ENCODE peak calls at places on chromosome 2, in four cellular contexts. H is osteoblast, E is H9, X is endothelial cell of umbilical vein. V is an unnamed sample. For H3K4me1, the result is how much of the 10 kb centered on the place peaks cover.

GRCh38 chr2:220280741-220281140 is 653.3 kb downstream of the SLC4A3 start:
- DNase-seq in H (no peak), E (no peak), X (no peak), V (no peak)

GRCh38 chr2:110106642-110107041 is 9.0 kb downstream of the MALL start:
- DNase-seq in H (peak), E (no peak), X (peak), V (peak)

GRCh38 chr2:223585691-223586090 is 16.5 kb downstream of the SCG2 start:
- DNase-seq in H (no peak), E (no peak), X (no peak), V (peak)

GRCh38 chr2:113283704-113284284 is 5.1 kb upstream of the PAX8 start:
- DNase-seq in H (peak), E (peak), X (peak), V (peak)

GRCh38 chr2:73063909-73064875 is 7.3 kb downstream of the SFXN5 start:
- DNase-seq in H (peak), E (peak), X (peak), V (peak)

GRCh38 chr2:88903744-88904353 is 212.4 kb downstream of the RPIA start:
- DNase-seq in H (no peak), E (no peak), X (peak), V (peak)

GRCh38 chr2:161710131-161710915 is 86.1 kb downstream of the SLC4A10 start:
- DNase-seq in H (no peak), E (no peak), X (no peak), V (peak)

GRCh38 chr2:64173156-64174135 is 29.2 kb upstream of the PELI1 start:
- DNase-seq in H (no peak), E (no peak), X (no peak), V (no peak)

GRCh38 chr2:74020717-74021406 is 36.2 kb downstream of the TET3 start:
- DNase-seq in H (no peak), E (no peak), X (no peak), V (no peak)

GRCh38 chr2:128347701-128348504 is 29.2 kb upstream of the HS6ST1 start:
- DNase-seq in H (peak), E (no peak), X (peak), V (peak)

GRCh38 chr2:152740743-152741328 is 22.4 kb downstream of the ARL6IP6 start:
- DNase-seq in H (no peak), E (no peak), X (peak), V (peak)

GRCh38 chr2:16161768-16162490 is 221.6 kb downstream of the MYCN start:
- DNase-seq in H (no peak), E (no peak), X (no peak), V (no peak)

GRCh38 chr2:239940861-239941570 is 84.1 kb downstream of the NDUFA10 start:
- DNase-seq in H (peak), E (no peak), X (no peak), V (no peak)

GRCh38 chr2:159832858-159833257 is 34.9 kb upstream of the CD302 start:
- DNase-seq in H (no peak), E (no peak), X (no peak), V (no peak)

GRCh38 chr2:69980408-69980807 is 19.0 kb upstream of the ASPRV1 start:
- DNase-seq in H (no peak), E (no peak), X (no peak), V (peak)

GRCh38 chr2:230319211-230319862 is 7.7 kb upstream of the SP140L start:
- DNase-seq in H (no peak), E (no peak), X (peak), V (no peak)

GRCh38 chr2:223058952-223059716 is 7.1 kb downstream of the KCNE4 start:
- DNase-seq in H (no peak), E (no peak), X (peak), V (peak)

GRCh38 chr2:145874466-145874865 is 1354.5 kb upstream of the ZEB2 start:
- DNase-seq in H (peak), E (no peak), X (peak), V (peak)

GRCh38 chr2:75465317-75465998 is 95.3 kb downstream of the EVA1A start:
- DNase-seq in H (no peak), E (no peak), X (peak), V (peak)

GRCh38 chr2:174122185-174122584 is 126.1 kb downstream of the OLA1 start:
- DNase-seq in H (no peak), E (no peak), X (no peak), V (no peak)

GRCh38 chr2:48508461-48509124 is 21.4 kb upstream of the STON1 start:
- DNase-seq in H (no peak), E (peak), X (peak), V (peak)

GRCh38 chr2:26672818-26673393 is 19.6 kb upstream of the KCNK3 start:
- DNase-seq in H (no peak), E (no peak), X (no peak), V (no peak)

GRCh38 chr2:224929512-224929911 is 112.8 kb downstream of the DOCK10 start:
- DNase-seq in H (no peak), E (no peak), X (no peak), V (no peak)
- H3K4me1 ChIP-seq in H (half or more), E (under half), X (under half), V (under half)

GRCh38 chr2:121076885-121077549 is 208.0 kb downstream of the TFCP2L1 start:
- DNase-seq in H (peak), E (peak), X (peak), V (peak)
- H3K4me2 ChIP-seq in H (no peak), E (peak), X (no peak), V (no peak)

DNA sequence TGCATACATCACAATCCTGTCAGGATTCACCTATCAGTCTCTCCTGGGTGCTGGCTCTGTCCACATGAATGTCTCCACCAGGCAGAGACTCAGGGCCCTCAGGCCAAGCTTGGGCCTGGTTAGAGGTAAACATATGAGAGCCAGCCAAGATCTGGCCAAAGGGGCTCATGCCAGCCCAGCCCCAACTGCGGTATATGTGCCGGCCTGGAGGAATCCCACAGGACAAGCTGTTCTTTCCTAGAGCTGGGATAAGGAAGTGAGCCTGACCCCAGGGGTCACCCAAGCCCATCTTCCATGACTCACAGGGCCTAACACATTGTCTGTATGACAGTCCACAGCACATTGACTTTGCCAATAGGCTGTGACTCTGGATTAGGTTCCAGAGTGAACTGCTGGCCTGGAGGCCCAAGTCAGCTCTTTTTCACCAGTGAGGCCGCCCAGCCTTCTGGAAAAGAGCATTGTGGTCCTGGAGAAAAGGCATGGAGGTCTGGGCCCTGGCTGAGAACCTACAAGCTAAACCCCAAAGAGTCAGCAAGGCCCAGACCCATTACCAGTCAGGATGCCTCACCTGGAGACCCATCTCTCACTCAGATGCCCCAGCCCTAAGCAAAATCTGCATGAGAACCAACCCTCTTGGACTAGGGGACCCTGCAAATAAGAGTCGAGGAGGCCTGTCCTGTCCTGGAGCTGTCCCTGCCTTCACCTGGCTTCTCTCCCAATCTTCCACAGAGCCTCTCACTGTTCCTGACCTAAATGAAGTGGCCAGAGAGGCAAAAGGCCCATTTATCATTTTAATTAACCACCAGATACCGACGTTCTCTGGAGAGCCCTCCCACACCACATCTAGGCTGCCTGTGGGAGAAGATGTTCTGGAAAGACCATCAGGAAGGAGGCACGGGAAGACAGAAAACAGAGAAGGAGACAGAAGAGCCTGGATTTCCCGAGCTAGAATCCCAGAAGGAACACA is 120.9 kb upstream of the PKDCC start:
- DNase-seq in H (no peak), E (no peak), X (no peak), V (peak)
- H3K4me1 ChIP-seq in H (under half), E (under half), X (under half), V (under half)

DNA sequence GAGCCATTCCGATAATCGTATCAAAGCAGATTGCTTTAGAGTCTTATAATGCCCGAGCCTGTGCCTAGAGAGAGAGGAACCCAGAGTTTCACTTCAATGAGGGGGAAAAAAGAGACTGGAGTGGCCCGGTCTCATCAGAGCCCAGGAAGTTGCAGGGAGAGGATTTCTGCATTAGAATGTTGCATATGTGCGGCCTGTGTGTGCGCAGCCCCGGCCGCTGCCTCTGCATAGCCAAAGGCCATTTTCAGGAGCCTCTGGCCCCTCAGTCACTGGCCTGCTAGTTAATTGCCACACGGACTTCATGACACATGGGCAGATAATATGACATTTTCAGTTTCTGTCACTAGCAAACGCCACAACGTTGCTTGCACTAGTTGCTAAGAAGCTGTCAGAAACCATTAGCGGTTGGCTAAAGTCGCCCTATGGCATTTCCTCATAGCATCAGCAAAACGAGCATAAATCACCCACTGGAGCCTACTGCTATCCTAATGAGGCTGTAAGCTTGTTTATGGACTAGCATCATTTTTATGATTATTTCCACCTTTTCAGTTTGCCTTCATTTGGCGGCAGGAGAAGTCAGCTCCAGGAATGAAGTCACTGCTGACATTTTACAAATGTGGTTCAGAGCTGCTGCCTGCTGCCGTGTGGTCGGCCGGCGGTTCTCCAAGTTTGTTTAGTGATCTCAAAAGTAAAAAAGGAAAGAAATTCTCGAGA is 73.6 kb downstream of the MEIS1 start:
- DNase-seq in H (no peak), E (peak), X (peak), V (peak)
- H3K4me2 ChIP-seq in H (peak), E (peak), X (peak), V (peak)